ENCODE peak calls at places on chromosomes 4 and X, in four cellular contexts. B, D, O and N are unnamed samples.

GRCh38 chr4:86451560-86452322 is 91.9 kb upstream of the MAPK10 start:
- DNase-seq in B (no peak), O (no peak), D (peak; percentile 45), N (no peak)

GRCh38 chr4:73234712-73235111 is 23.9 kb downstream of the ANKRD17 start:
- DNase-seq in O (no peak), B (no peak), D (no peak), N (no peak)

GRCh38 chrX:39716802-39717540 is 380.8 kb downstream of the BCOR start:
- DNase-seq in O (no peak), D (no peak), B (no peak), N (no peak)

GRCh38 chrX:39736219-39737211 is 361.2 kb downstream of the BCOR start:
- DNase-seq in O (no peak), D (no peak), B (peak; percentile 92), N (no peak)

GRCh38 chr4:55386073-55386472 is 9.7 kb upstream of the TMEM165 start:
- DNase-seq in B (no peak), O (peak; percentile 39), D (peak; percentile 80), N (no peak)

GRCh38 chrX:75181721-75182120 is 25.6 kb upstream of the ABCB7 start:
- DNase-seq in O (no peak), B (no peak), D (no peak), N (no peak)

GRCh38 chr4:23476514-23477090 is 413.2 kb downstream of the PPARGC1A start:
- DNase-seq in D (no peak), B (no peak), O (no peak), N (no peak)

GRCh38 chrX:1099146-1099770 is 113.2 kb downstream of the CRLF2 start:
- DNase-seq in D (no peak), O (no peak), B (no peak), N (no peak)

GRCh38 chr4:1939664-1940509 is 68.7 kb downstream of the NSD2 start:
- DNase-seq in O (no peak), D (no peak), B (no peak), N (no peak)

DNA sequence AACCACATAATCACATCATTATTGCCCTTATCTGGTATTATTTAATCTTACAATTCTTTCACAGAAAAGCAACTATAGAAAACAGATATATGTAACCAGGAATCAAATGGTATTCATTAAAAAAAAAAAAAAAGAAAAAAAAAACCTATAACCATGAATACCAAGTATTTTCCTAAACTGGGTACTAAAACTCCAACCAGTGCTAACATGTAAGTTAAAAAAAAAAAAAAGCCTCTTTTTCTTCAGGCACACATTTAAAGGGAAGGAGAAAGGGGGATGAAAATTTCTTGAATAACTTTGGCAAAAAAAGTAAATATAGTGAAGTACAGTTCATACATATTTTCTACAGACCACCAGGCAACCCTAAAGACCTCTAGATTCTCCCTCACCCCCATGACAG is 2.1 kb downstream of the PPAT start:
- DNase-seq in B (no peak), O (no peak), D (no peak), N (no peak)
- H3K4me1 ChIP-seq in B (peaks cover 12% of the 10 kb centered on the region), O (peaks cover 11% of the 10 kb centered on the region), D (peaks cover 23% of the 10 kb centered on the region), N (peaks cover 20% of the 10 kb centered on the region)

GRCh38 chrX:41686788-41687187 is 2.0 kb upstream of the GPR34 start:
- DNase-seq in B (no peak), D (no peak), O (no peak), N (no peak)
- H3K4me1 ChIP-seq in B (no peaks in the 10 kb centered on the region), D (no peaks in the 10 kb centered on the region), O (no peaks in the 10 kb centered on the region), N (no peaks in the 10 kb centered on the region)

GRCh38 chrX:13007519-13008188 is 32.7 kb downstream of the TMSB4X start:
- DNase-seq in B (no peak), D (no peak), O (no peak), N (no peak)
- H3K4me1 ChIP-seq in B (no peaks in the 10 kb centered on the region), D (peaks cover 4% of the 10 kb centered on the region), O (peaks cover 51% of the 10 kb centered on the region), N (peaks cover 22% of the 10 kb centered on the region)

GRCh38 chr4:10094841-10095240 is 21.8 kb downstream of the WDR1 start:
- DNase-seq in O (no peak), B (peak; percentile 45), D (no peak), N (no peak)
- H3K4me1 ChIP-seq in O (peaks cover 85% of the 10 kb centered on the region), B (peaks cover 95% of the 10 kb centered on the region), D (peaks cover 5% of the 10 kb centered on the region), N (peaks cover 65% of the 10 kb centered on the region)

GRCh38 chrX:48956728-48957414 is 536 bp downstream of the OTUD5 start:
- DNase-seq in D (no peak), O (peak; percentile 46), B (peak; percentile 58), N (peak; percentile 49)
- H3K4me1 ChIP-seq in D (no peaks in the 10 kb centered on the region), O (peaks cover 55% of the 10 kb centered on the region), B (peaks cover 6% of the 10 kb centered on the region), N (peaks cover 17% of the 10 kb centered on the region)

GRCh38 chr4:133151681-133152329 is 2.7 kb downstream of the PCDH10 start:
- DNase-seq in D (peak; percentile 75), O (no peak), B (peak; percentile 36), N (no peak)

GRCh38 chr4:133151301-133151680 is 2.2 kb downstream of the PCDH10 start:
- DNase-seq in O (no peak), D (peak; percentile 71), B (peak; percentile 39), N (no peak)

GRCh38 chr4:133150643-133151300 is 1.7 kb downstream of the PCDH10 start:
- DNase-seq in D (peak; percentile 66), B (peak; percentile 52), O (no peak), N (no peak)

GRCh38 chr4:133152801-133153526 is 3.9 kb downstream of the PCDH10 start:
- DNase-seq in B (no peak), O (no peak), D (peak; percentile 8), N (no peak)

GRCh38 chr4:133152330-133152791 is 3.3 kb downstream of the PCDH10 start:
- DNase-seq in B (no peak), D (peak; percentile 29), O (no peak), N (no peak)
- H3K4me1 ChIP-seq in B (peaks cover 25% of the 10 kb centered on the region), D (peaks cover 37% of the 10 kb centered on the region), O (no peaks in the 10 kb centered on the region), N (no peaks in the 10 kb centered on the region)

GRCh38 chr4:113637363-113637762 is 124.2 kb downstream of the CAMK2D start:
- DNase-seq in D (no peak), O (no peak), B (no peak), N (no peak)
- H3K4me1 ChIP-seq in D (peaks cover 16% of the 10 kb centered on the region), O (peaks cover 25% of the 10 kb centered on the region), B (peaks cover 46% of the 10 kb centered on the region), N (peaks cover 23% of the 10 kb centered on the region)